ENCODE peak calls at places on chromosomes 5 and 9, in four cellular contexts. U, N, B and P are unnamed samples.

GRCh38 chr5:160438316-160439204 is 16.9 kb downstream of the PTTG1 start:
- DNase-seq in U (peak), N (peak), B (peak), P (peak)

GRCh38 chr5:567664-568060 is 43.4 kb upstream of the SLC9A3 start:
- DNase-seq in U (no peak), N (no peak), B (no peak), P (no peak)

GRCh38 chr5:143696920-143697319 is 115.0 kb upstream of the HMHB1 start:
- DNase-seq in U (no peak), N (no peak), B (no peak), P (no peak)

GRCh38 chr5:123297866-123298265 is 125.3 kb downstream of the CEP120 start:
- DNase-seq in U (no peak), N (no peak), B (no peak), P (no peak)

GRCh38 chr9:78097541-78097940 is 65.9 kb upstream of the GNAQ start:
- DNase-seq in U (no peak), N (no peak), B (no peak), P (no peak)

GRCh38 chr5:67196537-67197059 is at the start of gene CD180:
- DNase-seq in U (peak), N (no peak), B (peak), P (no peak)

GRCh38 chr9:127197861-127198430 is 66.6 kb upstream of the GARNL3 start:
- DNase-seq in U (no peak), N (no peak), B (peak), P (no peak)

GRCh38 chr9:133478851-133479711 is at the start of gene SLC2A6:
- DNase-seq in U (peak), N (peak), B (peak), P (no peak)

GRCh38 chr9:89606567-89607311 is 1.9 kb downstream of the GADD45G start:
- DNase-seq in U (no peak), N (no peak), B (peak), P (no peak)

GRCh38 chr5:96259211-96259772 is 173.8 kb downstream of the PCSK1 start:
- DNase-seq in U (no peak), N (no peak), B (peak), P (no peak)

GRCh38 chr9:30075451-30076199 is 2308.8 kb upstream of the ACO1 start:
- DNase-seq in U (no peak), N (no peak), B (no peak), P (no peak)

GRCh38 chr9:134709512-134710270 is 68.1 kb downstream of the COL5A1 start:
- DNase-seq in U (no peak), N (no peak), B (peak), P (no peak)

GRCh38 chr5:172841258-172841657 is 7.2 kb downstream of the ERGIC1 start:
- DNase-seq in U (no peak), N (no peak), B (no peak), P (no peak)

GRCh38 chr9:95360866-95361265 is 43.4 kb upstream of the FANCC start:
- DNase-seq in U (no peak), N (no peak), B (no peak), P (no peak)

GRCh38 chr5:15209053-15209762 is 290.8 kb upstream of the FBXL7 start:
- DNase-seq in U (no peak), N (no peak), B (peak), P (no peak)

GRCh38 chr9:96691326-96691725 is 36.2 kb upstream of the PRXL2C start:
- DNase-seq in U (no peak), N (no peak), B (no peak), P (no peak)

GRCh38 chr5:6480133-6481051 is 31.7 kb downstream of the UBE2QL1 start:
- DNase-seq in U (no peak), N (no peak), B (no peak), P (no peak)

GRCh38 chr9:316382-316965 is 101.8 kb downstream of the DOCK8 start:
- DNase-seq in U (no peak), N (no peak), B (no peak), P (no peak)

GRCh38 chr9:17272510-17272909 is 137.7 kb downstream of the CNTLN start:
- DNase-seq in U (no peak), N (no peak), B (peak), P (no peak)

GRCh38 chr5:52804359-52804758 is 16.6 kb downstream of the ITGA1 start:
- DNase-seq in U (no peak), N (no peak), B (peak), P (no peak)

GRCh38 chr9:37430841-37431597 is 8.5 kb downstream of the GRHPR start:
- DNase-seq in U (peak), N (no peak), B (no peak), P (peak)

GRCh38 chr5:171647043-171647899 is 138.3 kb upstream of the SMIM23 start:
- DNase-seq in U (no peak), N (no peak), B (peak), P (no peak)

GRCh38 chr5:52041843-52042242 is 658.6 kb downstream of the ISL1 start:
- DNase-seq in U (no peak), N (no peak), B (no peak), P (no peak)

GRCh38 chr9:106954974-106955850 is 92.2 kb downstream of the ZNF462 start:
- DNase-seq in U (no peak), N (no peak), B (no peak), P (no peak)

GRCh38 chr5:179170606-179171005 is 110.4 kb downstream of the ZNF354C start:
- DNase-seq in U (no peak), N (no peak), B (no peak), P (no peak)